ENCODE peak calls at places on chromosomes 6 and 20, in five cellular contexts. R is nucleus accumbens, Q is H1, A is brain microvascular endothelial cell, Y is left ventricle myocardium inferior. M is an unnamed sample.

GRCh38 chr20:4167261-4168004 is 152.1 kb upstream of the RNF24 start:
- DNase-seq in R (peak; percentile 77), Q (no peak), Y (no peak), A (no peak), M (no peak)

GRCh38 chr20:40309731-40310130 is 379.3 kb downstream of the MAFB start:
- DNase-seq in A (no peak), Q (no peak), R (no peak), Y (no peak), M (no peak)

GRCh38 chr20:61558726-61559125 is 306.7 kb downstream of the CDH4 start:
- DNase-seq in Q (no peak), Y (no peak), A (no peak), R (no peak), M (no peak)

GRCh38 chr6:160065200-160065599 is 56.4 kb upstream of the SLC22A1 start:
- DNase-seq in Q (no peak), A (no peak), Y (no peak), R (no peak), M (no peak)

GRCh38 chr20:47456952-47457724 is 44.5 kb upstream of the NCOA3 start:
- DNase-seq in A (peak; percentile 73), Q (no peak), Y (no peak), R (no peak), M (no peak)

GRCh38 chr6:2862712-2863174 is 21.1 kb upstream of the SERPINB1 start:
- DNase-seq in R (no peak), A (no peak), Y (no peak), Q (no peak), M (no peak)

GRCh38 chr6:160765412-160765811 is 63.4 kb downstream of the PLG start:
- DNase-seq in Y (no peak), A (no peak), Q (no peak), R (no peak), M (no peak)

GRCh38 chr6:135346747-135347146 is 150.8 kb downstream of the AHI1 start:
- DNase-seq in R (no peak), Y (no peak), A (peak; percentile 47), Q (no peak), M (no peak)

GRCh38 chr20:10432079-10432478 is 1.9 kb downstream of the MKKS start:
- DNase-seq in A (no peak), Q (no peak), Y (no peak), R (no peak), M (no peak)

GRCh38 chr6:135088818-135089809 is 34.5 kb upstream of the HBS1L start:
- DNase-seq in R (no peak), Y (no peak), Q (no peak), A (peak; percentile 54), M (no peak)

GRCh38 chr20:2693286-2693995 is 861 bp downstream of the EBF4 start:
- DNase-seq in Q (no peak), Y (peak; percentile 44), R (no peak), A (no peak), M (no peak)

GRCh38 chr6:124964764-124965105 is 2.5 kb downstream of the RNF217 start:
- DNase-seq in R (no peak), Y (no peak), A (no peak), Q (no peak), M (no peak)

GRCh38 chr20:36435799-36436541 is 105.3 kb upstream of the MYL9 start:
- DNase-seq in Q (peak; percentile 87), A (peak; percentile 32), Y (peak; percentile 71), R (peak; percentile 11), M (peak; percentile 68)

GRCh38 chr6:118986312-118986711 is 51.4 kb upstream of the MCM9 start:
- DNase-seq in Q (no peak), A (no peak), R (no peak), Y (no peak), M (no peak)

GRCh38 chr20:46150982-46151381 is 32.9 kb downstream of the CD40 start:
- DNase-seq in R (no peak), Y (no peak), Q (no peak), A (no peak), M (no peak)

GRCh38 chr20:36318166-36318565 is 12.0 kb downstream of the DLGAP4 start:
- DNase-seq in A (no peak), Y (no peak), Q (no peak), R (no peak), M (no peak)

GRCh38 chr6:42047220-42047590 is 3.1 kb upstream of the TAF8 start:
- DNase-seq in Y (no peak), A (no peak), Q (no peak), R (no peak), M (no peak)

GRCh38 chr6:124009372-124009765 is 205.7 kb downstream of the NKAIN2 start:
- DNase-seq in A (no peak), Y (no peak), Q (no peak), R (no peak), M (no peak)

M was measured in iPS DF 19.7.